ENCODE peak calls at places on chromosomes 3 and 15, in four cellular contexts. F is stomach, M is astrocyte, J is fibroblast of lung. X is an unnamed sample.
A peak's percentile ranks its signal among the peaks of the same experiment; 100 is the strongest.

GRCh38 chr3:59178698-59179097 is 128.9 kb upstream of the CFAP20DC start:
- DNase-seq in J (no peak), M (no peak), F (no peak), X (no peak)

GRCh38 chr3:153028336-153028735 is 133.7 kb upstream of the RAP2B start:
- DNase-seq in F (no peak), J (peak; percentile 51), M (peak; percentile 34), X (no peak)

GRCh38 chr3:143433787-143434378 is 314.3 kb downstream of the CHST2 start:
- DNase-seq in F (no peak), M (no peak), J (no peak), X (no peak)

GRCh38 chr15:59501531-59502113 is 63.6 kb downstream of the FAM81A start:
- DNase-seq in F (peak; percentile 46), J (peak; percentile 55), M (peak; percentile 25), X (no peak)

GRCh38 chr3:11581237-11582122 is 62.2 kb downstream of the VGLL4 start:
- DNase-seq in J (peak; percentile 36), M (no peak), F (no peak), X (no peak)

GRCh38 chr3:151579571-151580270 is 118.9 kb upstream of the IGSF10 start:
- DNase-seq in F (no peak), J (peak; percentile 75), M (peak; percentile 73), X (no peak)

GRCh38 chr15:40877691-40878090 is 3.7 kb upstream of the RHOV start:
- DNase-seq in M (no peak), F (no peak), J (no peak), X (no peak)

GRCh38 chr15:31975446-31976229 is 54.7 kb upstream of the CHRNA7 start:
- DNase-seq in M (no peak), J (no peak), F (no peak), X (peak; percentile 70)

GRCh38 chr3:194814878-194815357 is 129.2 kb downstream of the FAM43A start:
- DNase-seq in M (no peak), F (no peak), J (peak; percentile 10), X (no peak)

GRCh38 chr3:38553071-38553470 is 56.9 kb downstream of the EXOG start:
- DNase-seq in M (no peak), F (no peak), J (no peak), X (no peak)

GRCh38 chr3:29757054-29757777 is 476.3 kb downstream of the RBMS3 start:
- DNase-seq in J (peak; percentile 80), M (peak; percentile 74), F (peak; percentile 66), X (no peak)

DNA sequence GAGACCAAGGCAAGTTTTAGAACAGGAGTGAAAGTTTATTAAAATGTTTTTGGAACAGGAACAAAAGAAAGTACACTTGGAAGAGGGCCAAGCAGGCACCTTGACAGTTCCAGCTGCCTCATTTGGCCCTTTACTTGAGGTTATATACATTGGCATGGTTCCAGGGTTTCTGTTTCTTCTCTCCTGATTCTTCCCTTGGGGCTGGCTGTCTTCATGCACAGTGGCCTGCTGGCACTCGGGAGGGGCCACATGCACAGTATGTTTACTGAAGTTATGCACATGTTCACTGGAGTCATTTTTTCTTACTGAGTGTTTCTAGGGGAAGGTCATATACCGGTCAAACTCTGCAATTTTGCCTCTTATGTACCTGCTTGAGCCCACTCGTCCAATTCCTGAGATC is 418.2 kb downstream of the EPHA6 start:
- DNase-seq in J (no peak), M (no peak), F (peak; percentile 25), X (no peak)
- H3K27ac ChIP-seq in J (no peak overlapping the region), M (no peak overlapping the region), F (no peak overlapping the region), X (no peak overlapping the region)

GRCh38 chr15:48425051-48425450 is 93.8 kb downstream of the DUT start:
- DNase-seq in F (no peak), J (no peak), M (no peak), X (no peak)
- H3K27ac ChIP-seq in F (no peak overlapping the region), J (no peak overlapping the region), M (no peak overlapping the region), X (no peak overlapping the region)

GRCh38 chr15:64825081-64825430 is 391 bp downstream of the PIF1 start:
- DNase-seq in J (peak; percentile 20), F (no peak), M (peak; percentile 10), X (no peak)
- H3K27ac ChIP-seq in J (peak overlapping the region; percentile 71), F (peak overlapping the region; percentile 66), M (peak overlapping the region; percentile 28), X (peak overlapping the region; percentile 69)

GRCh38 chr3:124780356-124780755 is 50.1 kb downstream of the UMPS start:
- DNase-seq in F (no peak), J (peak; percentile 95), M (peak; percentile 93), X (no peak)
- H3K27ac ChIP-seq in F (peak overlapping the region; percentile 80), J (peak overlapping the region; percentile 76), M (peak overlapping the region; percentile 83), X (peak overlapping the region; percentile 93)

DNA sequence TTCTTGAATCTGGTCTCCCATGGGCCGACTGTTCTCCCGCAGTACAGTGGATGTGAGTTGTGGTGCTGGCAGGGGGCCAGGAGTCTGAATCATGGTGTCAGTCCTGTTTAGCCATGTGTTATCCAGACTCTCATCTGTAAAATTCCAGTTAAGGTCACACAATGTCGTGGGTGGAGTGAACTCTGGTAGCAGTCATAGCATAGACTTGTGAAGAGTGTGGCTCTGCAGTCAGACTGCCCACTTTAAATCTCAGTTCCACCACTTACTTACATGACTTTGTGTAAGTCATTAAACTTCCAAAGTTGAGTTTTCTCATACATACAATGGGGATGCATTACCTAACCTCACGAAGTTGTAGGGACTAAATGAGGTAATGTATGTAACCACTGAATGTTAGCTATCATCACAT is 93.7 kb downstream of the PCCB start:
- DNase-seq in M (peak; percentile 98), F (peak; percentile 88), J (peak; percentile 99), X (peak; percentile 95)
- H3K27ac ChIP-seq in M (peak overlapping the region; percentile 74), F (peak overlapping the region; percentile 29), J (peak overlapping the region; percentile 54), X (peak overlapping the region; percentile 7)

DNA sequence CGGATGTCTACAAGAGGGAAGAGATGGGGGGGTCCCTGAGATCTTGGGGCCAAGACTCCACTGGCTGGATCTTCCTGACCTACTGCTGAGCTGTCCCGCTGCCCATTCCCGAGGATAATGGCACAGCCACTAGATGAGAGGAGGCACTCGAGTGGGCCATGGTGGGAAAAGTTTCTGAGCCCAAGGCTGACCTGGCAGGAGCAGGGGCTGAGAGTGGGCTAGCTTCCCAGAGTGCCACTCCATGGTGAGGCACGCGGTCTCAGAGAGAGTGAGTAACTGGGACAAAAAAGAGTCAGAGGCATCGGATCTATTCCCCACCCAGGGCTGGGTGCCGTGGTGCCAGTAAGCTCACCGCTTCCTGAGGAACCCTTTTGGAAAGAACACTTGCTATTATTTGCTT is 10.9 kb downstream of the SLC51B start:
- DNase-seq in J (no peak), F (no peak), M (no peak), X (no peak)
- H3K27ac ChIP-seq in J (no peak overlapping the region), F (peak overlapping the region; percentile 29), M (no peak overlapping the region), X (peak overlapping the region; percentile 75)

GRCh38 chr15:70473623-70474366 is 289.6 kb downstream of the UACA start:
- DNase-seq in J (peak; percentile 35), M (peak; percentile 20), F (no peak), X (no peak)
- H3K27ac ChIP-seq in J (peak overlapping the region; percentile 86), M (no peak overlapping the region), F (peak overlapping the region; percentile 92), X (peak overlapping the region; percentile 78)

GRCh38 chr15:66831289-66831688 is 129.3 kb downstream of the SMAD6 start:
- DNase-seq in M (no peak), J (no peak), F (no peak), X (no peak)

GRCh38 chr15:66829551-66830131 is 127.6 kb downstream of the SMAD6 start:
- DNase-seq in F (no peak), M (no peak), J (no peak), X (no peak)

GRCh38 chr15:66831801-66832390 is 129.9 kb downstream of the SMAD6 start:
- DNase-seq in F (no peak), M (no peak), J (no peak), X (no peak)

GRCh38 chr15:66832679-66833078 is 130.6 kb downstream of the SMAD6 start:
- DNase-seq in F (no peak), J (no peak), M (no peak), X (no peak)

GRCh38 chr15:66830358-66830757 is 128.3 kb downstream of the SMAD6 start:
- DNase-seq in J (peak; percentile 61), F (no peak), M (peak; percentile 35), X (no peak)
- H3K27ac ChIP-seq in J (peak overlapping the region; percentile 4), F (no peak overlapping the region), M (no peak overlapping the region), X (no peak overlapping the region)

DNA sequence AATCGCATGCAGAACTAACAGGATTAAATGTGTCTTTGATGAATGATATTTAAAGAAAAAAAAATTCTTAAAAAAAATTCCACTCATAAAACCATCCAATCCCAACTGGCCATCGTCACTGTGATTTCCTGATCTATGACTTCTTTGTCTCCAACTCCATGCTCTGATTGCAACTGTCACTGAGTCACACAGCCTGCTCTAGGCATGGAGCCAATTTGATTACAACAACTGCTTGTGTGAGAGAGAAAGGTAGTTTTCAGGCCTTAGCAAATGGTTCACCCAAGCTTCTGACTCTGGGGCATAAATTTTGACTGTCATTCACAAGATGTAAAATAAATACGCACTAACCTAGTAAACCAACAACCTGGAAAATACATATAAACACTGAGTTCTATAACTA is 25.8 kb upstream of the SPRED1 start:
- DNase-seq in M (peak; percentile 87), J (peak; percentile 88), F (peak; percentile 52), X (no peak)
- H3K27ac ChIP-seq in M (no peak overlapping the region), J (no peak overlapping the region), F (no peak overlapping the region), X (no peak overlapping the region)